ENCODE peak calls at places on chromosomes 1 and 21, in seven cellular contexts. P, C, U, S, M, F and X are unnamed samples.

GRCh38 chr1:32500387-32501209 is 35.7 kb downstream of the ZBTB8B start:
- DNase-seq in P (peak; percentile 89), C (no peak), U (peak; percentile 77), S (peak; percentile 21), M (peak; percentile 56), F (peak; percentile 86), X (peak; percentile 54)

GRCh38 chr1:197567442-197567841 is 207.8 kb downstream of the DENND1B start:
- DNase-seq in P (no peak), C (no peak), U (no peak), S (no peak), M (no peak), F (peak; percentile 9), X (no peak)

GRCh38 chr1:63955746-63956145 is 181.9 kb downstream of the ROR1 start:
- DNase-seq in P (no peak), C (no peak), U (no peak), S (no peak), M (peak; percentile 28), F (peak; percentile 20), X (no peak)

GRCh38 chr21:44867999-44868700 is 5.3 kb downstream of the PTTG1IP start:
- DNase-seq in P (no peak), C (peak; percentile 38), U (peak; percentile 52), S (peak; percentile 46), M (no peak), F (no peak), X (no peak)

GRCh38 chr1:53732912-53733317 is 6.0 kb downstream of the GLIS1 start:
- DNase-seq in P (peak; percentile 92), C (no peak), U (no peak), S (no peak), M (peak; percentile 87), F (peak; percentile 93), X (no peak)

GRCh38 chr1:228291906-228292608 is 84.2 kb downstream of the OBSCN start:
- DNase-seq in P (no peak), C (no peak), U (peak; percentile 27), S (no peak), M (peak; percentile 14), F (peak; percentile 9), X (no peak)

GRCh38 chr1:41394918-41395598 is 33.8 kb downstream of the FOXO6 start:
- DNase-seq in P (no peak), C (no peak), U (no peak), S (peak; percentile 48), M (no peak), F (no peak), X (no peak)

GRCh38 chr1:36528361-36529349 is 45.9 kb upstream of the CSF3R start:
- DNase-seq in P (no peak), C (no peak), U (no peak), S (no peak), M (no peak), F (no peak), X (no peak)

GRCh38 chr1:91226741-91227140 is 177.9 kb downstream of the HFM1 start:
- DNase-seq in P (no peak), C (no peak), U (no peak), S (no peak), M (no peak), F (no peak), X (no peak)
- H3K4me3 ChIP-seq in P (no peak overlapping the region), C (no peak overlapping the region), U (no peak overlapping the region), S (no peak overlapping the region), M (no peak overlapping the region), F (no peak overlapping the region), X (no peak overlapping the region)

GRCh38 chr1:174871886-174872285 is 127.9 kb upstream of the CACYBP start:
- DNase-seq in P (no peak), C (no peak), U (no peak), S (no peak), M (no peak), F (no peak), X (no peak)

GRCh38 chr1:174874337-174875053 is 125.3 kb upstream of the CACYBP start:
- DNase-seq in P (no peak), C (no peak), U (no peak), S (no peak), M (no peak), F (no peak), X (peak; percentile 68)

GRCh38 chr1:174877208-174877673 is 122.5 kb upstream of the CACYBP start:
- DNase-seq in P (no peak), C (no peak), U (no peak), S (no peak), M (no peak), F (no peak), X (peak; percentile 53)

GRCh38 chr1:174872615-174873058 is 127.1 kb upstream of the CACYBP start:
- DNase-seq in P (peak; percentile 20), C (no peak), U (no peak), S (no peak), M (no peak), F (peak; percentile 22), X (no peak)

GRCh38 chr1:174875306-174875705 is 124.4 kb upstream of the CACYBP start:
- DNase-seq in P (no peak), C (no peak), U (no peak), S (no peak), M (no peak), F (no peak), X (peak; percentile 94)
- H3K4me3 ChIP-seq in P (no peak overlapping the region), C (no peak overlapping the region), U (no peak overlapping the region), S (no peak overlapping the region), M (no peak overlapping the region), F (no peak overlapping the region), X (peak overlapping the region; percentile 5)

GRCh38 chr1:9413877-9414213 is 121.2 kb downstream of the SPSB1 start:
- DNase-seq in P (peak; percentile 72), C (no peak), U (peak; percentile 89), S (no peak), M (peak; percentile 23), F (no peak), X (no peak)

GRCh38 chr1:9417695-9418094 is 121.6 kb upstream of the SLC25A33 start:
- DNase-seq in P (no peak), C (no peak), U (no peak), S (peak; percentile 90), M (no peak), F (no peak), X (no peak)

GRCh38 chr1:9418851-9419250 is 120.4 kb upstream of the SLC25A33 start:
- DNase-seq in P (no peak), C (no peak), U (no peak), S (peak; percentile 60), M (no peak), F (no peak), X (no peak)

GRCh38 chr1:9416918-9417500 is 122.3 kb upstream of the SLC25A33 start:
- DNase-seq in P (no peak), C (no peak), U (no peak), S (no peak), M (no peak), F (no peak), X (no peak)

DNA sequence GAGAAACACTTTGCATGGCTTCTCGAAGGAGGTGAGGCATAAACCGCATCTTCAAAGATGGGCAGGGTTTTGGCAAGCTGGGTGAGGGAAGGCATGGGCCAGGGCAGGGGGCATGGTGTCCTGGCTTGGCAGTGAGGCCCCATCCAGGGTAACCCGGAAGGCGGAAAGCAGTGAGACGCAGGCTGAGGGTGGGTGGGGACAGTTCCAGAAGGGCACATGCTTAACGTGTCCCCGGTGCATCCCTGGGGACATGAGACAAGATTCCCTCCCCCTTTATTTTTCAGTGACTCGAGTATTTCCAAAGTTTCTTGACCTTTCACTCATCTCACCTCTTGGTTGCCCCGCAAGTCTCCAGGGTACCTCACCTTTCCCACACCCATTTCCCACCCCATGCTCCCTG is 122.8 kb upstream of the SLC25A33 start:
- DNase-seq in P (no peak), C (no peak), U (no peak), S (peak; percentile 65), M (no peak), F (no peak), X (no peak)
- H3K4me3 ChIP-seq in P (no peak overlapping the region), C (no peak overlapping the region), U (no peak overlapping the region), S (peak overlapping the region; percentile 52), M (no peak overlapping the region), F (no peak overlapping the region), X (no peak overlapping the region)

GRCh38 chr1:167795810-167796740 is 74.3 kb downstream of the MPZL1 start:
- DNase-seq in P (no peak), C (no peak), U (no peak), S (no peak), M (no peak), F (peak; percentile 37), X (no peak)

GRCh38 chr1:167798951-167799350 is 77.2 kb downstream of the MPZL1 start:
- DNase-seq in P (no peak), C (no peak), U (no peak), S (no peak), M (no peak), F (no peak), X (no peak)

GRCh38 chr1:167794043-167794442 is 72.3 kb downstream of the MPZL1 start:
- DNase-seq in P (no peak), C (no peak), U (no peak), S (no peak), M (no peak), F (peak; percentile 41), X (no peak)

GRCh38 chr1:167799747-167800146 is 78.0 kb downstream of the MPZL1 start:
- DNase-seq in P (no peak), C (no peak), U (no peak), S (no peak), M (no peak), F (no peak), X (no peak)

GRCh38 chr1:167797005-167797404 is 75.2 kb downstream of the MPZL1 start:
- DNase-seq in P (peak; percentile 96), C (no peak), U (peak; percentile 84), S (peak; percentile 35), M (peak; percentile 98), F (peak; percentile 99), X (peak; percentile 20)
- H3K4me3 ChIP-seq in P (peak overlapping the region; percentile 60), C (no peak overlapping the region), U (no peak overlapping the region), S (no peak overlapping the region), M (peak overlapping the region; percentile 8), F (peak overlapping the region; percentile 51), X (no peak overlapping the region)

DNA sequence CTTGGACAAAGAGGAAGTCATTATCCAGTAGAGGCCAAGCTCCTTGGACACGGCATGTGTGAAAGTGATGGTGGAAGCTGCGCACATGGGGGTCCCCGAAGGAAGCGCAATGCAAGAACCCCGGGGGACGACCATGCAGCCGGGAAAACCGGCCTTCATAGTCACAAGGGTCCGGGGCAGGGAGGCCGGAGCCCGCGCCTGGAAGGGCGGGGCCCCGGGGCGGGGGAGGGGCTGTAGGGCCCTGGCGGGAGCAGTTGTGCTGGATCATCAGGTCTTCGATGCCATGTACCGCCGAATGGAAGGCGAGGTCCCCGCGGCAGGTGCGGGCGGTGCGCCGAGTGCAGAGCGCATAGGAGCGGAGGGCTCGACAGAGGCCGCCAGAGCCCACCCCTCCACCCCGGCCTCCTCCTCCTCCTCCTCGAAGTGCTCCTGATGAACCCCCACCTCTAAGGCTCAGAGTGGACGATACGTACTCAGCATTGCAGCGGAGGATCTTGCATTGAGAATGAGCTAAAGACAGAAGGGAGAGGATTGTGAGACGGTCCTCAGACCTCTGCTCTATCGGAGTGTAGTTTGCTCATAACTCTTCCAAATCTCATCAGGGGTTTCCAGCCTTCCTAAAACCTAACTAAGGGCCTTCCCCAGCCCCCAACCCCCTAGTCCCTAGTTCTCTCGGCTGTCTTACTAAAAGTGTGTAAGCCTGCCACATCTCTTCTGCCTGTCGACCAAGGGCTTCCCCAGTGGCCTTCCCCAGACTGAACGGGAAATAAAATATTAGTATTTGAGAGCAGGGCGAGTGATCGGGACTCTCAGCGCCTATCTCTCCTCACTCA is 2.1 kb downstream of the HJV start:
- DNase-seq in P (no peak), C (no peak), U (no peak), S (no peak), M (no peak), F (no peak), X (no peak)
- H3K4me3 ChIP-seq in P (peak overlapping the region; percentile 29), C (no peak overlapping the region), U (no peak overlapping the region), S (no peak overlapping the region), M (no peak overlapping the region), F (no peak overlapping the region), X (no peak overlapping the region)